ENCODE peak calls at places on chromosomes 4 and X, in eight cellular contexts. N is fibroblast of pulmonary artery; P is GM19239; T is CD8-positive, alpha-beta memory T cell; F is right lobe of liver; G is SHP77; M is MV-4-11; V is Right ventricle myocardium superior. Y is an unnamed sample.

GRCh38 chrX:103398321-103398937 is 22.1 kb downstream of the BEX3 start:
- DNase-seq in N (peak; percentile 90), P (no peak), T (no peak), F (no peak), G (no peak), M (peak; percentile 88), V (no peak), Y (no peak)

GRCh38 chrX:72169008-72169728 is 12.4 kb upstream of the PIN4 start:
- DNase-seq in N (no peak), P (no peak), T (peak; percentile 41), F (no peak), G (no peak), M (no peak), V (no peak), Y (no peak)

GRCh38 chrX:19532709-19533108 is 17.4 kb upstream of the MAP3K15 start:
- DNase-seq in N (no peak), P (no peak), T (no peak), F (no peak), G (no peak), M (no peak), V (no peak), Y (no peak)

GRCh38 chrX:10110316-10110932 is 46.4 kb upstream of the CLCN4 start:
- DNase-seq in N (no peak), P (no peak), T (no peak), F (no peak), G (no peak), M (no peak), V (no peak), Y (no peak)

GRCh38 chrX:129932792-129933321 is 26.9 kb downstream of the UTP14A start:
- DNase-seq in N (no peak), P (no peak), T (no peak), F (peak; percentile 62), G (no peak), M (no peak), V (peak; percentile 54), Y (peak; percentile 88)

GRCh38 chr4:114561590-114561989 is 37.0 kb upstream of the UGT8 start:
- DNase-seq in N (no peak), P (no peak), T (no peak), F (no peak), G (no peak), M (no peak), V (no peak), Y (no peak)

GRCh38 chr4:118745357-118745756 is 60.2 kb downstream of the METTL14 start:
- DNase-seq in N (peak; percentile 73), P (no peak), T (no peak), F (no peak), G (no peak), M (no peak), V (no peak), Y (no peak)

GRCh38 chr4:82851318-82851717 is 39.6 kb downstream of the SEC31A start:
- DNase-seq in N (no peak), P (no peak), T (no peak), F (no peak), G (no peak), M (no peak), V (no peak), Y (no peak)

GRCh38 chr4:86940176-86940575 is 5.4 kb downstream of the AFF1 start:
- DNase-seq in N (no peak), P (no peak), T (no peak), F (no peak), G (no peak), M (no peak), V (no peak), Y (no peak)